ENCODE peak calls at places on chromosomes 4 and X, in seven cellular contexts. One of them, this sample, is unnamed.

GRCh38 chrX:136639506-136640176 is 8.3 kb upstream of the CD40LG start:
- DNase-seq in testis: no peak
- DNase-seq in GM23248: peak; percentile 76
- DNase-seq in PC-3: peak; percentile 20
- DNase-seq in SJSA1: no peak
- DNase-seq in endodermal cell: no peak
- DNase-seq in right lobe of liver: no peak
- DNase-seq in this sample: no peak

GRCh38 chr4:121340247-121340646 is 40.6 kb downstream of the QRFPR start:
- DNase-seq in GM23248: no peak
- DNase-seq in testis: no peak
- DNase-seq in PC-3: no peak
- DNase-seq in SJSA1: no peak
- DNase-seq in endodermal cell: no peak
- DNase-seq in right lobe of liver: no peak
- DNase-seq in this sample: no peak

GRCh38 chr4:136931771-136932170 is 600.5 kb downstream of the PCDH18 start:
- DNase-seq in GM23248: peak; percentile 30
- DNase-seq in testis: no peak
- DNase-seq in SJSA1: no peak
- DNase-seq in endodermal cell: no peak
- DNase-seq in PC-3: no peak
- DNase-seq in right lobe of liver: no peak
- DNase-seq in this sample: no peak

GRCh38 chrX:111869639-111870034 is 6.3 kb upstream of the TRPC5OS start:
- DNase-seq in PC-3: peak; percentile 59
- DNase-seq in SJSA1: peak; percentile 4
- DNase-seq in right lobe of liver: peak; percentile 16
- DNase-seq in GM23248: peak; percentile 55
- DNase-seq in endodermal cell: peak; percentile 84
- DNase-seq in testis: peak; percentile 22
- DNase-seq in this sample: no peak

GRCh38 chr4:165175879-165176278 is 31.5 kb upstream of the KLHL2 start:
- DNase-seq in GM23248: no peak
- DNase-seq in testis: no peak
- DNase-seq in PC-3: no peak
- DNase-seq in endodermal cell: no peak
- DNase-seq in right lobe of liver: peak; percentile 60
- DNase-seq in SJSA1: no peak
- DNase-seq in this sample: no peak

GRCh38 chr4:141614878-141615586 is 21.4 kb upstream of the IL15 start:
- DNase-seq in endodermal cell: no peak
- DNase-seq in SJSA1: no peak
- DNase-seq in GM23248: no peak
- DNase-seq in PC-3: no peak
- DNase-seq in testis: no peak
- DNase-seq in right lobe of liver: peak; percentile 19
- DNase-seq in this sample: no peak

GRCh38 chrX:7131621-7132020 is 15.9 kb upstream of the STS start:
- DNase-seq in PC-3: peak; percentile 29
- DNase-seq in endodermal cell: no peak
- DNase-seq in GM23248: no peak
- DNase-seq in testis: no peak
- DNase-seq in right lobe of liver: no peak
- DNase-seq in SJSA1: no peak
- DNase-seq in this sample: no peak

GRCh38 chr4:169492436-169493163 is 119.8 kb downstream of the NEK1 start:
- DNase-seq in right lobe of liver: no peak
- DNase-seq in GM23248: peak; percentile 65
- DNase-seq in testis: peak; percentile 29
- DNase-seq in PC-3: peak; percentile 62
- DNase-seq in endodermal cell: peak; percentile 80
- DNase-seq in SJSA1: peak; percentile 33
- DNase-seq in this sample: no peak

GRCh38 chr4:109631709-109632108 is 71.5 kb downstream of the CASP6 start:
- DNase-seq in testis: no peak
- DNase-seq in PC-3: peak; percentile 11
- DNase-seq in endodermal cell: peak; percentile 76
- DNase-seq in right lobe of liver: no peak
- DNase-seq in SJSA1: no peak
- DNase-seq in GM23248: peak; percentile 4
- DNase-seq in this sample: no peak

GRCh38 chrX:7219153-7219705 is 71.3 kb upstream of the PUDP start:
- DNase-seq in right lobe of liver: no peak
- DNase-seq in endodermal cell: no peak
- DNase-seq in GM23248: no peak
- DNase-seq in SJSA1: no peak
- DNase-seq in PC-3: no peak
- DNase-seq in testis: no peak
- DNase-seq in this sample: no peak

GRCh38 chrX:69603566-69604194 is 12.2 kb upstream of the EDA start:
- DNase-seq in right lobe of liver: no peak
- DNase-seq in testis: no peak
- DNase-seq in endodermal cell: peak; percentile 47
- DNase-seq in PC-3: no peak
- DNase-seq in GM23248: no peak
- DNase-seq in SJSA1: no peak
- DNase-seq in this sample: no peak

GRCh38 chr4:72909461-72909860 is 160.1 kb downstream of the COX18 start:
- DNase-seq in testis: peak; percentile 31
- DNase-seq in GM23248: peak; percentile 23
- DNase-seq in SJSA1: no peak
- DNase-seq in right lobe of liver: no peak
- DNase-seq in PC-3: peak; percentile 60
- DNase-seq in endodermal cell: peak; percentile 77
- DNase-seq in this sample: no peak

GRCh38 chrX:77505227-77505626 is 58.0 kb downstream of the FGF16 start:
- DNase-seq in right lobe of liver: no peak
- DNase-seq in PC-3: no peak
- DNase-seq in GM23248: peak; percentile 49
- DNase-seq in endodermal cell: no peak
- DNase-seq in SJSA1: no peak
- DNase-seq in testis: no peak
- DNase-seq in this sample: no peak

GRCh38 chr4:186019264-186019663 is 49.7 kb upstream of the TLR3 start:
- DNase-seq in PC-3: no peak
- DNase-seq in right lobe of liver: no peak
- DNase-seq in GM23248: no peak
- DNase-seq in testis: no peak
- DNase-seq in endodermal cell: no peak
- DNase-seq in SJSA1: no peak
- DNase-seq in this sample: no peak

GRCh38 chr4:186020793-186021407 is 48.1 kb upstream of the TLR3 start:
- DNase-seq in endodermal cell: peak; percentile 29
- DNase-seq in SJSA1: no peak
- DNase-seq in right lobe of liver: no peak
- DNase-seq in PC-3: no peak
- DNase-seq in GM23248: no peak
- DNase-seq in testis: peak; percentile 32
- DNase-seq in this sample: no peak

GRCh38 chr4:186020106-186020792 is 48.7 kb upstream of the TLR3 start:
- DNase-seq in SJSA1: no peak
- DNase-seq in testis: no peak
- DNase-seq in GM23248: no peak
- DNase-seq in endodermal cell: peak; percentile 28
- DNase-seq in right lobe of liver: no peak
- DNase-seq in PC-3: no peak
- DNase-seq in this sample: no peak

GRCh38 chr4:186023975-186024374 is 45.0 kb upstream of the TLR3 start:
- DNase-seq in PC-3: no peak
- DNase-seq in GM23248: no peak
- DNase-seq in endodermal cell: no peak
- DNase-seq in right lobe of liver: no peak
- DNase-seq in testis: no peak
- DNase-seq in SJSA1: no peak
- DNase-seq in this sample: no peak

DNA sequence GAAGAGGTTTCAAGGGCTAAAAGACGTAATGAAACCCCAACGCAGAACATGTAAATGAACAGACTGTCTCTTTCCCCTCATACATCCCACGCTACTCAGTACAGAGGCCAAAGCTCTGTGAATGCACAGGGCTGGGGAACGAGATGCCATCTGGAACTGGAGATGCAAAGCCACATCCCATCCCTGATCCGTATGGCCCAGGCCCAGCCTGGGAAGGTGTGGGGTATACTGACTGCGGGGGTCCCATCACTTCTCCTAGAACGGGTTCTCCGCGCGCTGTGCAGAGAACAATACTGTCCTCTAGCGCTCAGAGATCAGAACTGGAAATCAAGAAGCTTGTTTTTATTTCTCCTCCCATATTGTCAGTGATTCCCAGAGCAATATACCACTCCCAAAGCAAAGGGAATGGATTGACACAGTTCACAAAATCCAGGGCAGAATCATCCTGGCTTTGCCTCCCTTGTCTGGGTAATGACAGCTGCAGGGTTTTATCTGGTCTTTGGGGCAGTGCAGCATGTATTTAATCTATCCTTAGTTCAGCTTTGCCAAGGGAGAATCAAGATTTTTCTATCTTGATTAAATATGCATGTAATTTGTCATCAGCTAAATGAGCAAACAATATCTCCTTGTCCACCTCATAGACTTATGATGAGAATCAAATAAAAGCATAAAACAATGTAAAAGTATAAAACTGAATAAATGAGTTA is 47.3 kb upstream of the TLR3 start:
- DNase-seq in PC-3: peak; percentile 44
- DNase-seq in SJSA1: peak; percentile 31
- DNase-seq in endodermal cell: peak; percentile 85
- DNase-seq in GM23248: peak; percentile 56
- DNase-seq in right lobe of liver: no peak
- DNase-seq in testis: peak; percentile 36
- DNase-seq in this sample: no peak
- H3K4me3 ChIP-seq in PC-3: no peak overlapping the region
- H3K4me3 ChIP-seq in SJSA1: no peak overlapping the region
- H3K4me3 ChIP-seq in endodermal cell: no peak overlapping the region
- H3K4me3 ChIP-seq in GM23248: no peak overlapping the region
- H3K4me3 ChIP-seq in right lobe of liver: no peak overlapping the region
- H3K4me3 ChIP-seq in testis: no peak overlapping the region
- H3K4me3 ChIP-seq in this sample: no peak overlapping the region

GRCh38 chr4:5866841-5867782 is 25.8 kb downstream of the CRMP1 start:
- DNase-seq in testis: no peak
- DNase-seq in PC-3: no peak
- DNase-seq in endodermal cell: no peak
- DNase-seq in right lobe of liver: no peak
- DNase-seq in SJSA1: no peak
- DNase-seq in GM23248: no peak
- DNase-seq in this sample: no peak
- H3K4me1 ChIP-seq in testis: no peaks in the 10 kb centered on the region
- H3K4me1 ChIP-seq in PC-3: peaks cover 9% of the 10 kb centered on the region
- H3K4me1 ChIP-seq in endodermal cell: no peaks in the 10 kb centered on the region
- H3K4me1 ChIP-seq in right lobe of liver: no peaks in the 10 kb centered on the region
- H3K4me1 ChIP-seq in SJSA1: no peaks in the 10 kb centered on the region
- H3K4me1 ChIP-seq in GM23248: peaks cover 6% of the 10 kb centered on the region
- H3K4me1 ChIP-seq in this sample: peaks cover 6% of the 10 kb centered on the region

GRCh38 chr4:139528377-139529005 is 27.5 kb downstream of the SETD7 start:
- DNase-seq in PC-3: no peak
- DNase-seq in endodermal cell: no peak
- DNase-seq in SJSA1: no peak
- DNase-seq in testis: peak; percentile 33
- DNase-seq in GM23248: peak; percentile 92
- DNase-seq in right lobe of liver: no peak
- DNase-seq in this sample: no peak

GRCh38 chr4:139532951-139533350 is 23.1 kb downstream of the SETD7 start:
- DNase-seq in SJSA1: no peak
- DNase-seq in PC-3: no peak
- DNase-seq in right lobe of liver: no peak
- DNase-seq in GM23248: peak; percentile 50
- DNase-seq in endodermal cell: no peak
- DNase-seq in testis: no peak
- DNase-seq in this sample: no peak

GRCh38 chr4:139534287-139534950 is 21.6 kb downstream of the SETD7 start:
- DNase-seq in testis: no peak
- DNase-seq in GM23248: no peak
- DNase-seq in endodermal cell: no peak
- DNase-seq in right lobe of liver: no peak
- DNase-seq in PC-3: no peak
- DNase-seq in SJSA1: no peak
- DNase-seq in this sample: no peak

GRCh38 chr4:139526928-139527327 is 29.1 kb downstream of the SETD7 start:
- DNase-seq in testis: no peak
- DNase-seq in GM23248: no peak
- DNase-seq in SJSA1: no peak
- DNase-seq in endodermal cell: no peak
- DNase-seq in right lobe of liver: no peak
- DNase-seq in PC-3: peak; percentile 80
- DNase-seq in this sample: no peak

GRCh38 chr4:139530833-139531427 is 25.1 kb downstream of the SETD7 start:
- DNase-seq in endodermal cell: peak; percentile 93
- DNase-seq in testis: peak; percentile 50
- DNase-seq in GM23248: peak; percentile 30
- DNase-seq in right lobe of liver: peak; percentile 31
- DNase-seq in PC-3: peak; percentile 49
- DNase-seq in SJSA1: peak; percentile 43
- DNase-seq in this sample: no peak
- H3K27ac ChIP-seq in endodermal cell: no peak overlapping the region
- H3K27ac ChIP-seq in testis: no peak overlapping the region
- H3K27ac ChIP-seq in GM23248: no peak overlapping the region
- H3K27ac ChIP-seq in right lobe of liver: no peak overlapping the region
- H3K27ac ChIP-seq in PC-3: no peak overlapping the region
- H3K27ac ChIP-seq in SJSA1: no peak overlapping the region
- H3K27ac ChIP-seq in this sample: no peak overlapping the region

GRCh38 chr4:48269861-48270515 is 350 bp upstream of the TEC start:
- DNase-seq in GM23248: peak; percentile 82
- DNase-seq in endodermal cell: peak; percentile 98
- DNase-seq in PC-3: peak; percentile 85
- DNase-seq in SJSA1: peak; percentile 59
- DNase-seq in testis: peak; percentile 95
- DNase-seq in right lobe of liver: peak; percentile 97
- DNase-seq in this sample: peak; percentile 86

GRCh38 chr4:48268956-48269860 is at the start of gene TEC:
- DNase-seq in right lobe of liver: peak; percentile 60
- DNase-seq in GM23248: peak; percentile 49
- DNase-seq in testis: peak; percentile 54
- DNase-seq in PC-3: peak; percentile 50
- DNase-seq in SJSA1: peak; percentile 26
- DNase-seq in endodermal cell: peak; percentile 89
- DNase-seq in this sample: no peak

GRCh38 chr4:48271626-48272025 is 2.0 kb upstream of the TEC start:
- DNase-seq in SJSA1: no peak
- DNase-seq in GM23248: no peak
- DNase-seq in testis: no peak
- DNase-seq in endodermal cell: no peak
- DNase-seq in right lobe of liver: no peak
- DNase-seq in PC-3: no peak
- DNase-seq in this sample: no peak

GRCh38 chr4:48271048-48271452 is 1.4 kb upstream of the TEC start:
- DNase-seq in endodermal cell: no peak
- DNase-seq in SJSA1: no peak
- DNase-seq in right lobe of liver: no peak
- DNase-seq in testis: no peak
- DNase-seq in GM23248: no peak
- DNase-seq in PC-3: no peak
- DNase-seq in this sample: no peak

DNA sequence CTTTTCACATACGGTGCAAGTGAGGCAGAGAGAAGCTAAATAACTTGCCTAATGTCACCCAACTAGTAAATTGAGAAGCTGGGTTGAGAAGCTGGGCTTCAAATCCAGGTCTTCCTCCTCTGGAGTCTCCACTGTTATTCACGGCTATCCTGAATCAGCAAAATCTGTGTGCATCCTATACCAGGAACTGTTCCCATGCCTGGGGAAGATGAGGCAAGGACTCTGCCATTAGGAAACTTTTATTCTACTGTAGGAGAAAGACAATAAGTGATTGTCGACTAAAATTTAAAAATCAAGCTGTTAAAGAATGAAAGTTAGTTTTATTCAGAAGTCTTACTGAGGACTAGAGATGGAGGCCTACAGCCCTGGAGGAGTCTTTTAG is 869 bp upstream of the TEC start:
- DNase-seq in endodermal cell: no peak
- DNase-seq in PC-3: no peak
- DNase-seq in testis: no peak
- DNase-seq in SJSA1: no peak
- DNase-seq in right lobe of liver: no peak
- DNase-seq in GM23248: no peak
- DNase-seq in this sample: no peak
- H3K4me3 ChIP-seq in endodermal cell: peak overlapping the region; percentile 84
- H3K4me3 ChIP-seq in PC-3: peak overlapping the region; percentile 72
- H3K4me3 ChIP-seq in testis: peak overlapping the region; percentile 87
- H3K4me3 ChIP-seq in SJSA1: peak overlapping the region; percentile 55
- H3K4me3 ChIP-seq in right lobe of liver: peak overlapping the region; percentile 86
- H3K4me3 ChIP-seq in GM23248: peak overlapping the region; percentile 77
- H3K4me3 ChIP-seq in this sample: peak overlapping the region; percentile 53

This sample was measured in RWPE2.